ENCODE peak calls at places on chromosomes 13 and 19, in six cellular contexts. M, K, T, X, N and H are unnamed samples.

GRCh38 chr13:110233181-110233641 is 73.7 kb downstream of the COL4A1 start:
- DNase-seq in M (no peak), K (peak), T (peak), X (peak), N (peak), H (no peak)

GRCh38 chr19:50275577-50276368 is 53.4 kb downstream of the KCNC3 start:
- DNase-seq in M (no peak), K (no peak), T (no peak), X (no peak), N (no peak), H (no peak)

GRCh38 chr19:34313188-34313587 is 51.8 kb upstream of the GPI start:
- DNase-seq in M (no peak), K (peak), T (peak), X (peak), N (no peak), H (no peak)

GRCh38 chr13:98349731-98350305 is 172.7 kb upstream of the RNF113B start:
- DNase-seq in M (peak), K (no peak), T (no peak), X (no peak), N (peak), H (no peak)

GRCh38 chr19:4124638-4125037 is 716 bp upstream of the MAP2K2 start:
- DNase-seq in M (no peak), K (no peak), T (no peak), X (no peak), N (no peak), H (no peak)

GRCh38 chr19:57075801-57076492 is 43.8 kb upstream of the USP29 start:
- DNase-seq in M (no peak), K (peak), T (no peak), X (no peak), N (no peak), H (no peak)

GRCh38 chr19:55666343-55667005 is 8.6 kb upstream of the EPN1 start:
- DNase-seq in M (no peak), K (no peak), T (no peak), X (no peak), N (no peak), H (no peak)

GRCh38 chr19:17703823-17704463 is 15.3 kb upstream of the MAP1S start:
- DNase-seq in M (peak), K (peak), T (peak), X (peak), N (no peak), H (peak)

GRCh38 chr19:5191091-5191490 is 149.5 kb downstream of the PTPRS start:
- DNase-seq in M (no peak), K (peak), T (peak), X (no peak), N (no peak), H (no peak)

GRCh38 chr19:48400018-48400742 is 6.7 kb downstream of the GRIN2D start:
- DNase-seq in M (peak), K (peak), T (peak), X (peak), N (peak), H (peak)

GRCh38 chr19:39362682-39363657 is 20.7 kb downstream of the SAMD4B start:
- DNase-seq in M (no peak), K (peak), T (peak), X (peak), N (no peak), H (no peak)

GRCh38 chr13:107210216-107211010 is 642.5 kb upstream of the ARGLU1 start:
- DNase-seq in M (no peak), K (no peak), T (peak), X (peak), N (no peak), H (no peak)

GRCh38 chr19:29626386-29626785 is 20.3 kb downstream of the POP4 start:
- DNase-seq in M (no peak), K (no peak), T (no peak), X (no peak), N (no peak), H (no peak)

GRCh38 chr13:26967119-26968038 is 204.2 kb downstream of the USP12 start:
- DNase-seq in M (no peak), K (no peak), T (peak), X (peak), N (no peak), H (no peak)

GRCh38 chr13:111281751-111282311 is 38.6 kb upstream of the TEX29 start:
- DNase-seq in M (no peak), K (no peak), T (peak), X (peak), N (no peak), H (no peak)

GRCh38 chr13:74767031-74767430 is 632.8 kb upstream of the KLF12 start:
- DNase-seq in M (no peak), K (peak), T (peak), X (peak), N (no peak), H (no peak)

GRCh38 chr13:76812206-76812882 is 73.9 kb downstream of the KCTD12 start:
- DNase-seq in M (no peak), K (no peak), T (peak), X (peak), N (peak), H (no peak)

GRCh38 chr13:43128504-43128929 is 105.1 kb downstream of the DNAJC15 start:
- DNase-seq in M (no peak), K (no peak), T (no peak), X (peak), N (no peak), H (no peak)

GRCh38 chr13:73268306-73268705 is 209.5 kb downstream of the KLF5 start:
- DNase-seq in M (no peak), K (peak), T (peak), X (peak), N (no peak), H (no peak)

GRCh38 chr13:30394798-30395191 is 27.5 kb upstream of the UBE2L5 start:
- DNase-seq in M (no peak), K (peak), T (no peak), X (no peak), N (no peak), H (peak)

GRCh38 chr13:66660013-66660804 is 569.9 kb downstream of the PCDH9 start:
- DNase-seq in M (no peak), K (peak), T (peak), X (peak), N (no peak), H (no peak)

GRCh38 chr13:70249332-70250064 is 141.2 kb upstream of the KLHL1 start:
- DNase-seq in M (no peak), K (peak), T (no peak), X (peak), N (no peak), H (no peak)

GRCh38 chr13:43167058-43167457 is 143.7 kb downstream of the DNAJC15 start:
- DNase-seq in M (no peak), K (no peak), T (no peak), X (no peak), N (no peak), H (no peak)

GRCh38 chr19:10295305-10295846 is 5.6 kb downstream of the ICAM5 start:
- DNase-seq in M (peak), K (no peak), T (no peak), X (peak), N (no peak), H (peak)

GRCh38 chr13:108220042-108220441 is 1.9 kb downstream of the ABHD13 start:
- DNase-seq in M (peak), K (peak), T (no peak), X (no peak), N (no peak), H (no peak)

GRCh38 chr19:56692496-56692895 is 20.9 kb upstream of the ZNF835 start:
- DNase-seq in M (no peak), K (no peak), T (no peak), X (no peak), N (no peak), H (no peak)

GRCh38 chr19:38971672-38972071 is 3.9 kb downstream of the FBXO17 start:
- DNase-seq in M (no peak), K (peak), T (no peak), X (no peak), N (no peak), H (no peak)

DNA sequence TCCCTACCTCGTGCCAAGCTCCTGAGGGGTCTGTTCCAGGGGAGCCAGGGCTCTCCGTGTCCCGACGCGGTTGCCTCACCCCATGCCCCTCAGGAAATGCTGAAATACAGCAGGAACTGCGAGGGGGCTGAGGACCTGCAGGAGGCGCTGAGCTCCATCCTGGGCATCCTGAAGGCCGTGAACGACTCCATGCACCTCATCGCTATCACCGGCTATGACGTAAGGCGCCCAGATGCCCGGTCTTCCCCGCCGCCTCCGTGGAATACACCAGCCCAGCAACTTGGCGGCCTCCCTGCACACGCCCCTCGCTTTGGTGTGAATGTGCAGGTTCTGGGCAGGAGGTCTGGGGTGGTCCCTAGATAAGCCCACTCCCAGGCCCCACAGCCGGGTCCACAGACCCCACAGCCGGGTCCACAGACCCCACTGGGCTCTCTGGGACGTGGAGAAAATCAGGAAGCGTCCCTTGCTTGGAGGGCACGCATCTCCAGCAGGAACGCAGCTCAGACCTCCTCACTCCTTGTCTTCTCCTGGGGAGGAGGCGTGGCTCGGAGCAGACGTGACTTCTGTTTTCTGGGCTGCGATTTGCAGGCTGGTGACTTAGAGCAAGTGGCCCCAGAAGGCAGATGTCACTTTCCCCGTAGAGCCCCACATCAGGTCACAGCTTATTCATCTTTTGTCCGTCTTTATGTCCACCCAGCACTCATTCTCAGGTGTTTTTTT is 19.4 kb upstream of the F7 start:
- DNase-seq in M (no peak), K (no peak), T (no peak), X (no peak), N (no peak), H (no peak)
- TF ChIP-seq CTCF in M (no peak), K (no peak), T (no peak), X (peak), N (no peak), H (no peak)

GRCh38 chr13:46347277-46347676 is 39.8 kb downstream of the RUBCNL start:
- DNase-seq in M (no peak), K (no peak), T (no peak), X (no peak), N (no peak), H (no peak)
- TF ChIP-seq CTCF in M (no peak), K (no peak), T (no peak), X (no peak), N (no peak), H (no peak)

GRCh38 chr19:12137541-12137940 is 2.6 kb downstream of the ZNF20 start:
- DNase-seq in M (no peak), K (peak), T (no peak), X (no peak), N (peak), H (no peak)
- TF ChIP-seq CTCF in M (no peak), K (peak), T (no peak), X (no peak), N (no peak), H (peak)

DNA sequence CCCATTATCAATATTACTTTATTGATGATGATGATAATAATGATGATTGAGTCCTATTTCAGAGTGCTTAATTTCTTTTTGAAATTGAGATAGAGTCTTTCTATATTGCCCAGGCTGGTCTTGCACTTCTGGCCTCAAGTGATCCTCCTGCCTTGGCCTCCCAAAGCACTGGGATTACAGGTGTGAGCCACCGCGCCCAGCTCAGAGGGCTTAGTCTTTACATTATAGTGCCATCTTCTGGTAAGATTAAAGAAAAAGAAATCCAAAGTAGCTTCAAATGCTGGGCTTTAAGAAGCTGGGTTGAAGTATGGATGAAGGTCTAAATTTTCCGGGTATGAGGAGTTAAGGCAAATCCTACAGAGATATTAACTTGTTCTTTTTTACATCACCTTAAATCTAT is 3.4 kb upstream of the ZNF333 start:
- DNase-seq in M (no peak), K (peak), T (peak), X (peak), N (no peak), H (no peak)
- TF ChIP-seq CTCF in M (no peak), K (peak), T (peak), X (peak), N (no peak), H (peak)

GRCh38 chr13:65638572-65639168 is 1591.5 kb downstream of the PCDH9 start:
- DNase-seq in M (no peak), K (peak), T (peak), X (peak), N (no peak), H (peak)
- TF ChIP-seq CTCF in M (no peak), K (peak), T (peak), X (peak), N (no peak), H (peak)

DNA sequence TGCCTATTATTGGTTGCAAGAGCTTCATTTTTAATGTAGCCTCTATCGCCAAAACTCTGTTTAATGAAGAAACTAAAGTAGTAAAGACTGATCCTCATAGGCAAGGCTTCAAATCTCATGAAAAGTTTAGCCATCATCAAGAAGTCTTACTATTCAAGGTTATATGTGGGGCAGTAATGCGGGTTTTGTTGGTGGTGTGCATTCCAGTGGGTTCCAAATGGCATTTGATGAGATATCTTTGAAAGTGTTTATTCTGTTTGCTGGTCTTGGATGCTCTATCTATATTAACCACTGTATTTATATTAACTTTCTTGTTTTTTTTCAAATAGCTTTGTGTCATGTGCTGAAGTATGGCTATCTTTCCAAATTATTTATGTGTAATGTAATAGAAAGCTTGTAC is 72.2 kb downstream of the SERTM1 start:
- DNase-seq in M (no peak), K (no peak), T (no peak), X (no peak), N (no peak), H (no peak)
- TF ChIP-seq CTCF in M (no peak), K (no peak), T (no peak), X (no peak), N (no peak), H (no peak)

DNA sequence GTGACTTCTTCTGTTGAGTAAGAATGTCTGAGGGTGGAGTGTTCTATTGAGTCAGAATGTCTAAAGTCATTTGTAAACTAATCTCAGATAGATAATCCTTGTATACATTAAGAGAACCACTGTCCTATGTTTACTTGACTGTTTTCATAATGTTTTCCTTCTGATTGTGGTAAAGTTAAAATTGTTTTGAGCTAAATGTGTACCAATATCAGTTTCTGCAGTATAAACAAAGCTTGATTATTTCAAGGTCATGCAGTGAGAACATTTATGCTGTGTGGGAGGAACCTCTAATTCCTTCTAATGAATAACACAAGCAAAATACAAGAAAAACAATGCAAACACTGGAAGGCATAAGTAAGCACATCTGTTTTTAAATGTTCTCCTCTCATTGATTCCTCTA is 434.6 kb downstream of the FGF14 start:
- DNase-seq in M (no peak), K (no peak), T (no peak), X (no peak), N (no peak), H (no peak)
- TF ChIP-seq CTCF in M (no peak), K (no peak), T (no peak), X (no peak), N (no peak), H (no peak)

GRCh38 chr19:16542045-16542893 is at the start of gene CHERP:
- DNase-seq in M (peak), K (peak), T (peak), X (peak), N (peak), H (peak)
- TF ChIP-seq CTCF in M (no peak), K (no peak), T (no peak), X (no peak), N (no peak), H (no peak)

GRCh38 chr19:54297759-54298305 is 15.1 kb downstream of the LILRA5 start:
- DNase-seq in M (no peak), K (peak), T (no peak), X (no peak), N (peak), H (peak)
- TF ChIP-seq CTCF in M (no peak), K (no peak), T (no peak), X (no peak), N (no peak), H (peak)

DNA sequence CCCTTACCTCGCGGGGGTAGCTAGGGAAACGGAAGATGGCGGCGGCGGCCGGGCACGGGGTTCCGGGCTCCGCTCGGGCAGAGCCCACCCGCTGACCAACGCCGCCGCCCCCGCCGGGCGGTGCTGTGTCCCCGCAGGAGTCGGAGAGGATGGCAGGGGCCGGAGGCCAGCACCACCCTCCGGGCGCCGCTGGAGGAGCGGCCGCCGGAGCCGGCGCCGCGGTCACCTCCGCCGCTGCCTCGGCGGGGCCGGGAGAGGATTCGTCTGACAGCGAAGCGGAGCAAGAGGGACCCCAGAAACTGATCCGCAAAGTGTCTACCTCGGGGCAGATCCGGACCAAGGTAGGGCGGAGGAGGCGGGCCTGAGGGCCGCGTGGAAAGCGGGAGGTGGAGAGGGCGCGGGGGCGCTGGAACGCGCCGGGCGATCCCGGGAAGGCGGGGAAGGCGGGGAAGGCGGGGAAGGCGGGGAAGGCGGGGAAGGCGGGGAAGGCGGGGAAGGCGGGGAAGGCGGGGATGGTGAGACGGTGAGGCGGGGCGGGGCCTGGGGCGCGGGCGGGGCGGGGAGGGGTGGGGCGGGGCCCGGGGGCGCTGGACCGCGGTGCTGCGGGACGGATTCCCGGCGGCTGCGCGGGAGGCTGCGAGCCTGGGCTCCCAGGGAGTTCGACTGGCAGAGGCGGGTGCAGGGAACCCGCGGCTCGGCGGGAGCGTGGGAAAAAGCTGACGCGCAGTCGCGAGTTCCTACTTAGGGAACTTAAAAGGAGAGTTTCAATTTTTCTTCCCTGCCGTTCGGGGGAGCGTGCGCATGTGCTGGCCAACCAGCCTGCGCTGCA is at the start of gene DGKH:
- DNase-seq in M (peak), K (peak), T (peak), X (peak), N (peak), H (peak)
- TF ChIP-seq CTCF in M (no peak), K (peak), T (no peak), X (peak), N (no peak), H (peak)